ENCODE peak calls at places on chromosomes 6 and 20, in nine cellular contexts. V, R, C, Y, X, L, I, S and D are unnamed samples.
A peak's percentile ranks its signal among the peaks of the same experiment; 100 is the strongest.

GRCh38 chr6:128208851-128209580 is 308.2 kb upstream of the THEMIS start:
- DNase-seq in V (peak; percentile 10), C (no peak), R (no peak), I (no peak), X (no peak), Y (no peak), S (no peak), L (no peak), D (no peak)

GRCh38 chr6:2706482-2706881 is 44.2 kb downstream of the MYLK4 start:
- DNase-seq in Y (no peak), C (peak; percentile 24), V (no peak), R (no peak), X (no peak), L (no peak), I (no peak), S (no peak), D (no peak)

GRCh38 chr6:43970913-43971775 is 156.1 kb downstream of the MRPL14 start:
- DNase-seq in L (no peak), Y (no peak), R (no peak), V (peak; percentile 17), I (no peak), C (no peak), S (no peak), X (no peak), D (no peak)

GRCh38 chr20:59032713-59033059 is 551 bp upstream of the ATP5F1E start:
- DNase-seq in V (peak; percentile 11), Y (no peak), R (no peak), L (peak; percentile 72), C (peak; percentile 9), S (no peak), X (no peak), I (no peak), D (peak; percentile 56)

GRCh38 chr6:10424005-10424404 is 9.1 kb upstream of the TFAP2A start:
- DNase-seq in I (no peak), X (no peak), S (no peak), R (no peak), V (no peak), C (no peak), Y (no peak), L (no peak), D (no peak)

GRCh38 chr6:157684620-157685299 is 138.3 kb upstream of the SNX9 start:
- DNase-seq in R (no peak), Y (no peak), X (no peak), I (no peak), V (no peak), S (no peak), C (no peak), L (no peak), D (no peak)

GRCh38 chr6:13229205-13230085 is 98.9 kb downstream of the TBC1D7 start:
- DNase-seq in I (no peak), C (peak; percentile 18), R (peak; percentile 62), Y (peak; percentile 26), V (peak; percentile 5), X (no peak), S (peak; percentile 56), L (no peak), D (no peak)

GRCh38 chr20:16392346-16392745 is 180.9 kb downstream of the KIF16B start:
- DNase-seq in V (no peak), L (no peak), Y (no peak), R (no peak), C (no peak), S (peak; percentile 65), X (no peak), I (no peak), D (no peak)

GRCh38 chr6:47062346-47062745 is 20.2 kb upstream of the ADGRF1 start:
- DNase-seq in V (no peak), R (no peak), C (no peak), Y (no peak), X (no peak), L (no peak), I (no peak), S (no peak), D (no peak)

GRCh38 chr20:20096421-20096820 is 44.1 kb downstream of the CFAP61 start:
- DNase-seq in S (no peak), L (no peak), C (no peak), Y (no peak), R (no peak), V (peak; percentile 14), X (no peak), I (peak; percentile 46), D (no peak)

GRCh38 chr6:169208011-169208410 is 45.6 kb downstream of the THBS2 start:
- DNase-seq in S (no peak), X (no peak), C (no peak), L (no peak), R (no peak), I (no peak), V (no peak), Y (no peak), D (no peak)

GRCh38 chr20:8126190-8126589 is 5.9 kb upstream of the PLCB1 start:
- DNase-seq in I (no peak), R (no peak), L (no peak), C (no peak), S (no peak), X (no peak), Y (no peak), V (no peak), D (no peak)

GRCh38 chr6:42043787-42044475 is 6.4 kb upstream of the TAF8 start:
- DNase-seq in X (peak; percentile 87), L (peak; percentile 90), V (peak; percentile 71), Y (peak; percentile 81), I (peak; percentile 91), C (peak; percentile 83), R (peak; percentile 96), S (peak; percentile 80), D (peak; percentile 96)

GRCh38 chr6:155374681-155375080 is 60.4 kb upstream of the TFB1M start:
- DNase-seq in Y (no peak), L (no peak), R (no peak), V (no peak), S (no peak), C (no peak), X (no peak), I (no peak), D (no peak)

GRCh38 chr6:165439928-165440554 is 130.6 kb upstream of the C6orf118 start:
- DNase-seq in S (no peak), R (no peak), C (peak; percentile 5), L (peak; percentile 32), X (no peak), I (no peak), Y (peak; percentile 4), V (peak; percentile 43), D (peak; percentile 53)

GRCh38 chr6:45454008-45454911 is 76.5 kb upstream of the SUPT3H start:
- DNase-seq in R (no peak), V (peak; percentile 74), S (no peak), Y (no peak), X (no peak), L (no peak), C (no peak), I (no peak), D (no peak)

GRCh38 chr6:99241905-99242534 is 107.5 kb downstream of the FAXC start:
- DNase-seq in I (no peak), R (no peak), X (no peak), Y (no peak), L (peak; percentile 63), C (peak; percentile 4), V (no peak), S (no peak), D (peak; percentile 10)

GRCh38 chr20:10249048-10249770 is 30.6 kb downstream of the SNAP25 start:
- DNase-seq in Y (no peak), R (no peak), I (no peak), V (no peak), S (no peak), X (no peak), C (peak; percentile 19), L (no peak), D (no peak)

GRCh38 chr20:50136822-50137599 is 16.5 kb downstream of the PEDS1 start:
- DNase-seq in I (no peak), R (no peak), S (no peak), V (no peak), Y (no peak), L (no peak), C (no peak), X (no peak), D (no peak)

GRCh38 chr6:74137910-74138309 is 441.9 kb downstream of the CD109 start:
- DNase-seq in C (no peak), R (no peak), S (no peak), I (no peak), L (no peak), V (peak; percentile 71), Y (no peak), X (no peak), D (no peak)

GRCh38 chr6:13873288-13874190 is 51.2 kb upstream of the RNF182 start:
- DNase-seq in X (peak; percentile 41), C (no peak), Y (peak; percentile 78), I (peak; percentile 68), S (peak; percentile 75), R (peak; percentile 79), L (peak; percentile 42), V (no peak), D (peak; percentile 90)

GRCh38 chr6:69865126-69865525 is 1.2 kb upstream of the COL19A1 start:
- DNase-seq in Y (no peak), X (no peak), I (no peak), V (peak; percentile 68), C (no peak), R (no peak), L (no peak), S (no peak), D (no peak)

GRCh38 chr20:4007383-4008025 is 7.9 kb downstream of the RNF24 start:
- DNase-seq in R (no peak), Y (no peak), I (no peak), S (no peak), L (no peak), V (no peak), C (no peak), X (no peak), D (no peak)

GRCh38 chr6:29653452-29654038 is 3.3 kb upstream of the MOG start:
- DNase-seq in C (peak; percentile 49), V (peak; percentile 64), Y (peak; percentile 64), R (peak; percentile 65), L (peak; percentile 87), I (no peak), X (peak; percentile 41), S (peak; percentile 59), D (peak; percentile 83)

GRCh38 chr20:63281741-63282665 is 9.4 kb downstream of the ARFGAP1 start:
- DNase-seq in S (no peak), L (no peak), V (no peak), R (no peak), Y (no peak), C (no peak), I (no peak), X (no peak), D (no peak)

GRCh38 chr6:38164671-38165108 is 345.2 kb downstream of the ZFAND3 start:
- DNase-seq in S (no peak), I (no peak), Y (no peak), X (no peak), L (no peak), C (no peak), V (no peak), R (no peak), D (no peak)

GRCh38 chr6:119161450-119161849 is 83.0 kb upstream of the FAM184A start:
- DNase-seq in V (no peak), C (no peak), S (no peak), I (no peak), L (no peak), R (no peak), X (no peak), Y (no peak), D (no peak)

GRCh38 chr6:707576-708236 is 14.8 kb upstream of the EXOC2 start:
- DNase-seq in C (no peak), R (no peak), X (no peak), V (peak; percentile 84), L (no peak), Y (no peak), I (no peak), S (no peak), D (no peak)

GRCh38 chr6:47817749-47818148 is 35.9 kb downstream of the OPN5 start:
- DNase-seq in V (no peak), C (no peak), S (no peak), L (no peak), I (no peak), X (no peak), Y (no peak), R (no peak), D (no peak)